ENCODE peak calls at places on chromosomes 16 and 17, in ten cellular contexts. X is kidney tubule cell, D is activated T-cell treated with anti-CD3 and anti-CD28 coated beads for 1 hour, R is neural crest cell, I is GM18507, C is cardiac septum, E is nucleus accumbens, S is C1 segment of cervical spinal cord, K is HCEC 1CT, P is midbrain. N is an unnamed sample.

GRCh38 chr17:37519241-37519985 is 29.7 kb downstream of the DUSP14 start:
- DNase-seq in K (no peak), S (no peak), C (no peak), E (no peak), P (no peak), R (no peak), X (no peak), D (no peak), I (no peak), N (no peak)

GRCh38 chr17:42098747-42099399 is 600 bp upstream of the ZNF385C start:
- DNase-seq in S (no peak), X (no peak), E (no peak), P (no peak), I (no peak), R (no peak), K (no peak), D (no peak), C (no peak), N (no peak)

GRCh38 chr16:30185141-30185682 is 1.8 kb downstream of the CORO1A start:
- DNase-seq in K (no peak), D (peak; percentile 30), S (no peak), C (peak; percentile 73), P (no peak), E (no peak), I (no peak), X (no peak), R (no peak), N (no peak)

GRCh38 chr17:76735006-76735405 is 2.1 kb downstream of the SRSF2 start:
- DNase-seq in I (no peak), E (no peak), K (no peak), P (no peak), R (no peak), X (peak; percentile 43), C (no peak), D (no peak), S (no peak), N (no peak)

GRCh38 chr17:28925912-28926365 is 23.1 kb upstream of the DHRS13 start:
- DNase-seq in S (no peak), X (peak; percentile 72), I (no peak), E (no peak), P (no peak), R (no peak), D (peak; percentile 20), K (peak; percentile 92), C (no peak), N (no peak)

GRCh38 chr16:29852654-29853053 is 10.4 kb downstream of the CDIPT start:
- DNase-seq in K (peak; percentile 54), S (no peak), R (no peak), I (no peak), E (no peak), D (no peak), P (no peak), C (no peak), X (no peak), N (no peak)

GRCh38 chr17:77197115-77197514 is 56.3 kb downstream of the SEC14L1 start:
- DNase-seq in I (no peak), D (no peak), P (no peak), X (no peak), K (no peak), E (no peak), R (no peak), C (no peak), S (no peak), N (no peak)

GRCh38 chr17:42118545-42118944 is 2.6 kb downstream of the KAT2A start:
- DNase-seq in P (no peak), D (no peak), R (no peak), X (peak; percentile 55), E (no peak), I (no peak), C (no peak), S (no peak), K (no peak), N (no peak)

GRCh38 chr17:18141210-18141803 is 32.8 kb downstream of the MYO15A start:
- DNase-seq in D (peak; percentile 20), P (peak; percentile 62), K (peak; percentile 56), I (peak; percentile 28), X (peak; percentile 63), R (peak; percentile 52), C (no peak), E (no peak), S (no peak), N (no peak)

GRCh38 chr16:24771132-24771778 is 41.8 kb downstream of the TNRC6A start:
- DNase-seq in R (no peak), S (no peak), C (no peak), D (no peak), P (no peak), K (peak; percentile 47), E (no peak), I (no peak), X (no peak), N (no peak)

GRCh38 chr17:67520282-67520906 is 143.3 kb downstream of the PITPNC1 start:
- DNase-seq in I (no peak), C (no peak), P (peak; percentile 21), S (no peak), K (peak; percentile 53), X (peak; percentile 28), D (no peak), R (no peak), E (no peak), N (no peak)

GRCh38 chr16:50407351-50407750 is 38.6 kb upstream of the BRD7 start:
- DNase-seq in X (no peak), R (no peak), K (no peak), I (no peak), C (no peak), P (no peak), S (no peak), D (no peak), E (no peak), N (no peak)

N was measured in iPS DF 19.7.